ENCODE peak calls at places on chromosomes 3 and 15, in four cellular contexts. A, U, R and M are unnamed samples.

GRCh38 chr15:75801859-75802593 is 41.2 kb upstream of the UBE2Q2 start:
- DNase-seq in R (peak), U (peak), A (peak), M (peak)

GRCh38 chr15:55202206-55202605 is 5.5 kb upstream of the RSL24D1 start:
- DNase-seq in U (no peak), R (no peak), A (no peak), M (no peak)

GRCh38 chr15:74962671-74963070 is 6.1 kb upstream of the RPP25 start:
- DNase-seq in U (no peak), R (no peak), A (no peak), M (no peak)

GRCh38 chr3:119604878-119605277 is 7.2 kb downstream of the PLA1A start:
- DNase-seq in U (no peak), A (no peak), R (no peak), M (no peak)

GRCh38 chr3:100560426-100560825 is 49.0 kb upstream of the ADGRG7 start:
- DNase-seq in R (no peak), U (no peak), A (no peak), M (no peak)

GRCh38 chr15:77499087-77499765 is 78.5 kb downstream of the HMG20A start:
- DNase-seq in R (no peak), U (no peak), A (no peak), M (no peak)

GRCh38 chr3:132659370-132660055 is at the start of gene ACAD11:
- DNase-seq in U (peak), R (peak), A (no peak), M (peak)

GRCh38 chr3:76405196-76405595 is 619.8 kb upstream of the ZNF717 start:
- DNase-seq in U (peak), R (no peak), A (no peak), M (no peak)

GRCh38 chr3:121362035-121362734 is 183.6 kb downstream of the POLQ start:
- DNase-seq in U (no peak), R (no peak), A (no peak), M (no peak)

GRCh38 chr15:39250460-39251186 is 330.3 kb upstream of the THBS1 start:
- DNase-seq in R (no peak), U (no peak), A (no peak), M (no peak)

GRCh38 chr3:37904614-37905047 is 43.0 kb downstream of the CTDSPL start:
- DNase-seq in U (peak), A (no peak), R (no peak), M (no peak)

GRCh38 chr15:45522179-45522930 is at the start of gene SLC30A4:
- DNase-seq in U (peak), A (peak), R (peak), M (peak)

GRCh38 chr15:78000927-78001249 is 76.6 kb downstream of the TBC1D2B start:
- DNase-seq in R (no peak), A (no peak), U (no peak), M (no peak)

GRCh38 chr15:52150043-52150825 is 37.7 kb upstream of the BCL2L10 start:
- DNase-seq in U (no peak), R (no peak), A (no peak), M (no peak)

GRCh38 chr3:122986790-122987189 is 40.8 kb downstream of the SEMA5B start:
- DNase-seq in A (peak), R (no peak), U (no peak), M (no peak)

GRCh38 chr3:162704238-162704637 is 1207.6 kb downstream of the OTOL1 start:
- DNase-seq in R (no peak), A (no peak), U (no peak), M (no peak)
- H3K4me3 ChIP-seq in R (no peak), A (no peak), U (no peak), M (no peak)

DNA sequence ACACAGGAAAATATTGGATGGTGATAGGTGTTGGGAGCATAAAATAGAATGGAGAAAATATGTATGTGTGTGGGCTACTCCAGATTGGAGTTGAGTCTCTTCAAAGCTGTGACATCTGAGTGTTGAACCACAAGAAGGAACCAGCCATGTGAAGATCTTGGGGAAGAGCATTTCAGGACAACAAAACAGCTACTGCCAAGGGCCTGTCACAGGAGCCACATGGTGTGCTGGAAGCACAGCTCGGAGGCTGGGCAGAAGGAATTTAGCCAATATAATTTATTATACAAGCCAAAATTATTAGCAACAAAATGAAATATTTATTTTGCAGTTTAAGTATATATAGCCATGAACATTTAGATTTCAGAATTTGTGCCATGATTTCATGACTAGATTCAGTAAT is 108.3 kb upstream of the FGF7 start:
- DNase-seq in R (no peak), U (no peak), A (no peak), M (no peak)
- H2BK12ac ChIP-seq in R (no peak), U (no peak), A (no peak), M (no peak)

GRCh38 chr3:15805756-15806266 is 8.0 kb upstream of the ANKRD28 start:
- DNase-seq in A (no peak), U (peak), R (peak), M (no peak)
- H3K9ac ChIP-seq in A (no peak), U (peak), R (no peak), M (no peak)

DNA sequence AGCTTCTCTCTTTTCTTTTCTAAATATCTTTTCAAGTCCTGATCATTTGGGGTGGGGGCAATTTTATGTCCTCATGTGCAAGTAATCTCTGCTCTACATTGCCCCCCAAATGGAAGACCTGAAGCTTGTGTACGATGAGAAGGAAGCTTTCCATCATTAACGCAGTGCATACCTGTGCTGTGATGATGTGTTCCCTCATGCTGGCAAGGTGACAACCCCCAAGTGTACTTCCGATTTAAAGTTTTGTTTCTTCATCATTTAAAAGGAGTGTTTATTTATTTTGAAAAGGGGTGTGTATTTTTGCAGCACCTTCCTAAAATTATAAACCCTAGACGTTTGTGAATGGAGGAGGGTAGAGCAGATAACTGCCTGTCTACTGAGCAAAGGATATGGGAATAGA is 45.3 kb downstream of the C2CD4A start:
- DNase-seq in U (no peak), R (no peak), A (no peak), M (no peak)
- H3K4me3 ChIP-seq in U (no peak), R (no peak), A (no peak), M (no peak)

GRCh38 chr3:129271674-129272073 is 7.0 kb upstream of the HMCES start:
- DNase-seq in A (no peak), R (no peak), U (no peak), M (no peak)
- H2BK12ac ChIP-seq in A (no peak), R (no peak), U (no peak), M (no peak)

GRCh38 chr3:139824864-139825263 is 110.1 kb upstream of the CLSTN2 start:
- DNase-seq in U (no peak), A (no peak), R (no peak), M (no peak)
- H3K9ac ChIP-seq in U (no peak), A (no peak), R (no peak), M (no peak)

DNA sequence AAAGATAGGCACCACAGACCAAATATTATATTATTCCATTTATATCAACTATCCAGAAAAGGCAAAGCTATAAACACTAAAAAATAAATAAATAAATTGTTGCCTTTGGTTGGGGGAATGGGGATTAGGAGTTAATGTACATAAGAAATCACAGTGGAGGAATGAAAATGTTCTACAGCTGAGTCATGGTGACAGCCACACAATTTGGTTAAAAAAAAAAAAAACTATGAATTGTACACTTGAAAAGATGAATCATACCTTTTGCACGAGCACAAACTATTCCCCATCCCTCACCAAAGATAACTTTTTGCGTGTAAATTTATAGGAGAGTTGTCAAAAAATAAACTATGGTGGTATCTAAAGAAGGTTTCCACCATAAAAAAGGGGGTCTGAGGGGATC is 103.2 kb downstream of the TBC1D5 start:
- DNase-seq in R (no peak), A (no peak), U (peak), M (no peak)
- H3K4me3 ChIP-seq in R (no peak), A (no peak), U (no peak), M (no peak)

GRCh38 chr3:134373942-134374790 is at the start of gene AMOTL2:
- DNase-seq in A (peak), U (peak), R (peak), M (peak)

GRCh38 chr3:134370611-134371451 is 3.4 kb downstream of the AMOTL2 start:
- DNase-seq in R (no peak), A (no peak), U (no peak), M (no peak)

GRCh38 chr3:134373278-134373941 is 837 bp downstream of the AMOTL2 start:
- DNase-seq in A (peak), R (peak), U (peak), M (peak)

GRCh38 chr3:134371542-134372324 is 2.5 kb downstream of the AMOTL2 start:
- DNase-seq in R (no peak), U (peak), A (no peak), M (no peak)

GRCh38 chr3:134372405-134373277 is 1.6 kb downstream of the AMOTL2 start:
- DNase-seq in R (no peak), A (no peak), U (peak), M (no peak)
- H2BK12ac ChIP-seq in R (peak), A (peak), U (peak), M (no peak)

DNA sequence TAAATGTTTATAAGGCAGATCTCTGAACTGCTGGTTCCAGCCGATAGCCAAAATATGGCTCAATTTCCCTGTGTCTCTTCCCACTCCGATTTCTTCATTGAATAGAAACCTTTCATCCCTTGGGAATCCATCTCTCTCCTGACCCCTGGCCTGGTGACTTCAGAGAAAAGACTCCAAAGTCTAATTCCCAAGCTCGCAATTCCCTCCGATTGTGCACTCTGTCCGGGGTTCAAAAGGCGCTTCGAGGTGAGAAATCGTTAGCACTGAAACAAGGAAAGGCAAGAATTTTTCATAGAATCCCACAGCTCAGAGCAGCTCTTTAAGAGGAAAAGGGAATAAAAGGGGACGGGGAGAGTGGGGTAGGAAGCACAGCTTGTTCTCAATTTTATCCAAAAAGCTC is 18.4 kb upstream of the RAD18 start:
- DNase-seq in A (no peak), R (no peak), U (no peak), M (no peak)
- H3K9ac ChIP-seq in A (no peak), R (no peak), U (no peak), M (no peak)

GRCh38 chr3:126083913-126084514 is at the start of gene SLC41A3:
- DNase-seq in R (peak), U (peak), A (peak), M (peak)

GRCh38 chr3:126085276-126085675 is 1.4 kb upstream of the SLC41A3 start:
- DNase-seq in A (no peak), U (no peak), R (no peak), M (no peak)

GRCh38 chr3:126083511-126083912 is 412 bp downstream of the SLC41A3 start:
- DNase-seq in A (no peak), R (peak), U (peak), M (peak)

GRCh38 chr3:126085841-126086240 is 1.9 kb upstream of the SLC41A3 start:
- DNase-seq in A (no peak), R (no peak), U (no peak), M (no peak)

GRCh38 chr3:126084667-126085180 is 800 bp upstream of the SLC41A3 start:
- DNase-seq in U (no peak), A (no peak), R (peak), M (no peak)
- H3K4me3 ChIP-seq in U (no peak), A (peak), R (no peak), M (peak)